ENCODE peak calls at places on chromosomes 5 and 9, in seven cellular contexts. One of them, this sample, is unnamed.
A peak's percentile ranks its signal among the peaks of the same experiment; 100 is the strongest.

GRCh38 chr5:111043712-111044506 is 27.6 kb upstream of the TSLP start:
- DNase-seq in substantia nigra: no peak
- DNase-seq in activated T-helper 1 cell treated with anti-CD3 and anti-CD28 coated beads, Interleukin-12 subunit alpha, Interleukin-12 subunit beta, Interleukin-2, Interleukin-4 antibody, amounts not matched to agents 30 ng/mL and 10 ng/mL and 1 ng/mL, durations not matched to agents 14 hours and 24 hours and 36 hours: no peak
- DNase-seq in ecto neural progenitor cell: no peak
- DNase-seq in NCI-H187 treated with DMSO at 0.1 percent for 48 hours: no peak
- DNase-seq in activated naive CD4-positive, alpha-beta T cell: no peak
- DNase-seq in GM20000: no peak
- DNase-seq in this sample: peak; percentile 53

GRCh38 chr9:124410321-124410913 is 4.8 kb downstream of the PSMB7 start:
- DNase-seq in GM20000: no peak
- DNase-seq in substantia nigra: no peak
- DNase-seq in activated naive CD4-positive, alpha-beta T cell: no peak
- DNase-seq in NCI-H187 treated with DMSO at 0.1 percent for 48 hours: no peak
- DNase-seq in activated T-helper 1 cell treated with anti-CD3 and anti-CD28 coated beads, Interleukin-12 subunit alpha, Interleukin-12 subunit beta, Interleukin-2, Interleukin-4 antibody, amounts not matched to agents 30 ng/mL and 10 ng/mL and 1 ng/mL, durations not matched to agents 14 hours and 24 hours and 36 hours: no peak
- DNase-seq in ecto neural progenitor cell: no peak
- DNase-seq in this sample: no peak

GRCh38 chr5:60687927-60688720 is 11.8 kb downstream of the DEPDC1B start:
- DNase-seq in substantia nigra: no peak
- DNase-seq in activated T-helper 1 cell treated with anti-CD3 and anti-CD28 coated beads, Interleukin-12 subunit alpha, Interleukin-12 subunit beta, Interleukin-2, Interleukin-4 antibody, amounts not matched to agents 30 ng/mL and 10 ng/mL and 1 ng/mL, durations not matched to agents 14 hours and 24 hours and 36 hours: no peak
- DNase-seq in NCI-H187 treated with DMSO at 0.1 percent for 48 hours: no peak
- DNase-seq in activated naive CD4-positive, alpha-beta T cell: no peak
- DNase-seq in ecto neural progenitor cell: no peak
- DNase-seq in GM20000: peak; percentile 37
- DNase-seq in this sample: no peak

GRCh38 chr9:129006328-129007034 is 21.6 kb downstream of the SH3GLB2 start:
- DNase-seq in NCI-H187 treated with DMSO at 0.1 percent for 48 hours: no peak
- DNase-seq in activated naive CD4-positive, alpha-beta T cell: peak; percentile 18
- DNase-seq in GM20000: peak; percentile 80
- DNase-seq in substantia nigra: peak; percentile 82
- DNase-seq in activated T-helper 1 cell treated with anti-CD3 and anti-CD28 coated beads, Interleukin-12 subunit alpha, Interleukin-12 subunit beta, Interleukin-2, Interleukin-4 antibody, amounts not matched to agents 30 ng/mL and 10 ng/mL and 1 ng/mL, durations not matched to agents 14 hours and 24 hours and 36 hours: peak; percentile 22
- DNase-seq in ecto neural progenitor cell: peak; percentile 72
- DNase-seq in this sample: peak; percentile 26

GRCh38 chr5:16812448-16812847 is 123.6 kb downstream of the MYO10 start:
- DNase-seq in NCI-H187 treated with DMSO at 0.1 percent for 48 hours: no peak
- DNase-seq in ecto neural progenitor cell: no peak
- DNase-seq in activated naive CD4-positive, alpha-beta T cell: no peak
- DNase-seq in substantia nigra: no peak
- DNase-seq in GM20000: no peak
- DNase-seq in activated T-helper 1 cell treated with anti-CD3 and anti-CD28 coated beads, Interleukin-12 subunit alpha, Interleukin-12 subunit beta, Interleukin-2, Interleukin-4 antibody, amounts not matched to agents 30 ng/mL and 10 ng/mL and 1 ng/mL, durations not matched to agents 14 hours and 24 hours and 36 hours: no peak
- DNase-seq in this sample: no peak

GRCh38 chr5:159017787-159018186 is 81.9 kb downstream of the EBF1 start:
- DNase-seq in NCI-H187 treated with DMSO at 0.1 percent for 48 hours: no peak
- DNase-seq in substantia nigra: no peak
- DNase-seq in activated naive CD4-positive, alpha-beta T cell: no peak
- DNase-seq in activated T-helper 1 cell treated with anti-CD3 and anti-CD28 coated beads, Interleukin-12 subunit alpha, Interleukin-12 subunit beta, Interleukin-2, Interleukin-4 antibody, amounts not matched to agents 30 ng/mL and 10 ng/mL and 1 ng/mL, durations not matched to agents 14 hours and 24 hours and 36 hours: no peak
- DNase-seq in GM20000: peak; percentile 39
- DNase-seq in ecto neural progenitor cell: no peak
- DNase-seq in this sample: no peak

GRCh38 chr9:91734371-91734981 is 215.6 kb downstream of the ROR2 start:
- DNase-seq in activated naive CD4-positive, alpha-beta T cell: peak; percentile 59
- DNase-seq in ecto neural progenitor cell: peak; percentile 80
- DNase-seq in activated T-helper 1 cell treated with anti-CD3 and anti-CD28 coated beads, Interleukin-12 subunit alpha, Interleukin-12 subunit beta, Interleukin-2, Interleukin-4 antibody, amounts not matched to agents 30 ng/mL and 10 ng/mL and 1 ng/mL, durations not matched to agents 14 hours and 24 hours and 36 hours: peak; percentile 33
- DNase-seq in NCI-H187 treated with DMSO at 0.1 percent for 48 hours: no peak
- DNase-seq in GM20000: peak; percentile 84
- DNase-seq in substantia nigra: peak; percentile 72
- DNase-seq in this sample: no peak

GRCh38 chr9:6538666-6539071 is 106.9 kb downstream of the GLDC start:
- DNase-seq in ecto neural progenitor cell: no peak
- DNase-seq in activated T-helper 1 cell treated with anti-CD3 and anti-CD28 coated beads, Interleukin-12 subunit alpha, Interleukin-12 subunit beta, Interleukin-2, Interleukin-4 antibody, amounts not matched to agents 30 ng/mL and 10 ng/mL and 1 ng/mL, durations not matched to agents 14 hours and 24 hours and 36 hours: no peak
- DNase-seq in substantia nigra: no peak
- DNase-seq in activated naive CD4-positive, alpha-beta T cell: no peak
- DNase-seq in NCI-H187 treated with DMSO at 0.1 percent for 48 hours: no peak
- DNase-seq in GM20000: no peak
- DNase-seq in this sample: no peak

GRCh38 chr9:87513171-87513570 is 15.5 kb downstream of the DAPK1 start:
- DNase-seq in activated naive CD4-positive, alpha-beta T cell: no peak
- DNase-seq in ecto neural progenitor cell: no peak
- DNase-seq in GM20000: no peak
- DNase-seq in substantia nigra: no peak
- DNase-seq in activated T-helper 1 cell treated with anti-CD3 and anti-CD28 coated beads, Interleukin-12 subunit alpha, Interleukin-12 subunit beta, Interleukin-2, Interleukin-4 antibody, amounts not matched to agents 30 ng/mL and 10 ng/mL and 1 ng/mL, durations not matched to agents 14 hours and 24 hours and 36 hours: no peak
- DNase-seq in NCI-H187 treated with DMSO at 0.1 percent for 48 hours: no peak
- DNase-seq in this sample: no peak

GRCh38 chr5:176658817-176659216 is 11.5 kb downstream of the TSPAN17 start:
- DNase-seq in ecto neural progenitor cell: no peak
- DNase-seq in GM20000: peak; percentile 26
- DNase-seq in activated naive CD4-positive, alpha-beta T cell: no peak
- DNase-seq in activated T-helper 1 cell treated with anti-CD3 and anti-CD28 coated beads, Interleukin-12 subunit alpha, Interleukin-12 subunit beta, Interleukin-2, Interleukin-4 antibody, amounts not matched to agents 30 ng/mL and 10 ng/mL and 1 ng/mL, durations not matched to agents 14 hours and 24 hours and 36 hours: peak; percentile 36
- DNase-seq in substantia nigra: no peak
- DNase-seq in NCI-H187 treated with DMSO at 0.1 percent for 48 hours: no peak
- DNase-seq in this sample: no peak

GRCh38 chr5:135890867-135891266 is 4.8 kb downstream of the IL9 start:
- DNase-seq in NCI-H187 treated with DMSO at 0.1 percent for 48 hours: no peak
- DNase-seq in GM20000: no peak
- DNase-seq in activated naive CD4-positive, alpha-beta T cell: no peak
- DNase-seq in activated T-helper 1 cell treated with anti-CD3 and anti-CD28 coated beads, Interleukin-12 subunit alpha, Interleukin-12 subunit beta, Interleukin-2, Interleukin-4 antibody, amounts not matched to agents 30 ng/mL and 10 ng/mL and 1 ng/mL, durations not matched to agents 14 hours and 24 hours and 36 hours: peak; percentile 10
- DNase-seq in ecto neural progenitor cell: no peak
- DNase-seq in substantia nigra: no peak
- DNase-seq in this sample: no peak

GRCh38 chr5:39394946-39395345 is 29.8 kb downstream of the DAB2 start:
- DNase-seq in activated naive CD4-positive, alpha-beta T cell: no peak
- DNase-seq in activated T-helper 1 cell treated with anti-CD3 and anti-CD28 coated beads, Interleukin-12 subunit alpha, Interleukin-12 subunit beta, Interleukin-2, Interleukin-4 antibody, amounts not matched to agents 30 ng/mL and 10 ng/mL and 1 ng/mL, durations not matched to agents 14 hours and 24 hours and 36 hours: no peak
- DNase-seq in GM20000: no peak
- DNase-seq in substantia nigra: no peak
- DNase-seq in ecto neural progenitor cell: no peak
- DNase-seq in NCI-H187 treated with DMSO at 0.1 percent for 48 hours: no peak
- DNase-seq in this sample: no peak

GRCh38 chr9:91214867-91215266 is 146.9 kb downstream of the AUH start:
- DNase-seq in substantia nigra: no peak
- DNase-seq in GM20000: no peak
- DNase-seq in activated naive CD4-positive, alpha-beta T cell: no peak
- DNase-seq in activated T-helper 1 cell treated with anti-CD3 and anti-CD28 coated beads, Interleukin-12 subunit alpha, Interleukin-12 subunit beta, Interleukin-2, Interleukin-4 antibody, amounts not matched to agents 30 ng/mL and 10 ng/mL and 1 ng/mL, durations not matched to agents 14 hours and 24 hours and 36 hours: no peak
- DNase-seq in ecto neural progenitor cell: no peak
- DNase-seq in NCI-H187 treated with DMSO at 0.1 percent for 48 hours: no peak
- DNase-seq in this sample: no peak

GRCh38 chr5:136070486-136071285 is 41.9 kb downstream of the TGFBI start:
- DNase-seq in ecto neural progenitor cell: no peak
- DNase-seq in NCI-H187 treated with DMSO at 0.1 percent for 48 hours: no peak
- DNase-seq in activated T-helper 1 cell treated with anti-CD3 and anti-CD28 coated beads, Interleukin-12 subunit alpha, Interleukin-12 subunit beta, Interleukin-2, Interleukin-4 antibody, amounts not matched to agents 30 ng/mL and 10 ng/mL and 1 ng/mL, durations not matched to agents 14 hours and 24 hours and 36 hours: no peak
- DNase-seq in substantia nigra: no peak
- DNase-seq in activated naive CD4-positive, alpha-beta T cell: no peak
- DNase-seq in GM20000: no peak
- DNase-seq in this sample: no peak

GRCh38 chr5:141825836-141826560 is 52.2 kb downstream of the PCDH1 start:
- DNase-seq in NCI-H187 treated with DMSO at 0.1 percent for 48 hours: no peak
- DNase-seq in activated naive CD4-positive, alpha-beta T cell: no peak
- DNase-seq in substantia nigra: peak; percentile 42
- DNase-seq in ecto neural progenitor cell: no peak
- DNase-seq in GM20000: peak; percentile 57
- DNase-seq in activated T-helper 1 cell treated with anti-CD3 and anti-CD28 coated beads, Interleukin-12 subunit alpha, Interleukin-12 subunit beta, Interleukin-2, Interleukin-4 antibody, amounts not matched to agents 30 ng/mL and 10 ng/mL and 1 ng/mL, durations not matched to agents 14 hours and 24 hours and 36 hours: no peak
- DNase-seq in this sample: no peak

GRCh38 chr5:63310644-63311043 is 651.6 kb downstream of the HTR1A start:
- DNase-seq in GM20000: no peak
- DNase-seq in NCI-H187 treated with DMSO at 0.1 percent for 48 hours: no peak
- DNase-seq in substantia nigra: no peak
- DNase-seq in activated naive CD4-positive, alpha-beta T cell: no peak
- DNase-seq in activated T-helper 1 cell treated with anti-CD3 and anti-CD28 coated beads, Interleukin-12 subunit alpha, Interleukin-12 subunit beta, Interleukin-2, Interleukin-4 antibody, amounts not matched to agents 30 ng/mL and 10 ng/mL and 1 ng/mL, durations not matched to agents 14 hours and 24 hours and 36 hours: no peak
- DNase-seq in ecto neural progenitor cell: no peak
- DNase-seq in this sample: no peak

GRCh38 chr9:92359380-92360007 is 33.7 kb downstream of the CENPP start:
- DNase-seq in activated T-helper 1 cell treated with anti-CD3 and anti-CD28 coated beads, Interleukin-12 subunit alpha, Interleukin-12 subunit beta, Interleukin-2, Interleukin-4 antibody, amounts not matched to agents 30 ng/mL and 10 ng/mL and 1 ng/mL, durations not matched to agents 14 hours and 24 hours and 36 hours: no peak
- DNase-seq in GM20000: no peak
- DNase-seq in substantia nigra: no peak
- DNase-seq in ecto neural progenitor cell: no peak
- DNase-seq in activated naive CD4-positive, alpha-beta T cell: no peak
- DNase-seq in NCI-H187 treated with DMSO at 0.1 percent for 48 hours: no peak
- DNase-seq in this sample: no peak

GRCh38 chr5:6590581-6590980 is 42.3 kb downstream of the NSUN2 start:
- DNase-seq in substantia nigra: no peak
- DNase-seq in ecto neural progenitor cell: no peak
- DNase-seq in NCI-H187 treated with DMSO at 0.1 percent for 48 hours: no peak
- DNase-seq in activated T-helper 1 cell treated with anti-CD3 and anti-CD28 coated beads, Interleukin-12 subunit alpha, Interleukin-12 subunit beta, Interleukin-2, Interleukin-4 antibody, amounts not matched to agents 30 ng/mL and 10 ng/mL and 1 ng/mL, durations not matched to agents 14 hours and 24 hours and 36 hours: no peak
- DNase-seq in GM20000: no peak
- DNase-seq in activated naive CD4-positive, alpha-beta T cell: no peak
- DNase-seq in this sample: no peak

GRCh38 chr5:19795218-19795617 is 192.8 kb downstream of the CDH18 start:
- DNase-seq in activated T-helper 1 cell treated with anti-CD3 and anti-CD28 coated beads, Interleukin-12 subunit alpha, Interleukin-12 subunit beta, Interleukin-2, Interleukin-4 antibody, amounts not matched to agents 30 ng/mL and 10 ng/mL and 1 ng/mL, durations not matched to agents 14 hours and 24 hours and 36 hours: no peak
- DNase-seq in ecto neural progenitor cell: no peak
- DNase-seq in NCI-H187 treated with DMSO at 0.1 percent for 48 hours: no peak
- DNase-seq in activated naive CD4-positive, alpha-beta T cell: no peak
- DNase-seq in substantia nigra: no peak
- DNase-seq in GM20000: no peak
- DNase-seq in this sample: no peak

GRCh38 chr9:114968710-114969109 is 38.3 kb upstream of the TNFSF8 start:
- DNase-seq in substantia nigra: no peak
- DNase-seq in GM20000: peak; percentile 14
- DNase-seq in ecto neural progenitor cell: no peak
- DNase-seq in activated T-helper 1 cell treated with anti-CD3 and anti-CD28 coated beads, Interleukin-12 subunit alpha, Interleukin-12 subunit beta, Interleukin-2, Interleukin-4 antibody, amounts not matched to agents 30 ng/mL and 10 ng/mL and 1 ng/mL, durations not matched to agents 14 hours and 24 hours and 36 hours: no peak
- DNase-seq in activated naive CD4-positive, alpha-beta T cell: no peak
- DNase-seq in NCI-H187 treated with DMSO at 0.1 percent for 48 hours: no peak
- DNase-seq in this sample: no peak

GRCh38 chr9:130471411-130472183 is 26.8 kb downstream of the ASS1 start:
- DNase-seq in ecto neural progenitor cell: no peak
- DNase-seq in activated T-helper 1 cell treated with anti-CD3 and anti-CD28 coated beads, Interleukin-12 subunit alpha, Interleukin-12 subunit beta, Interleukin-2, Interleukin-4 antibody, amounts not matched to agents 30 ng/mL and 10 ng/mL and 1 ng/mL, durations not matched to agents 14 hours and 24 hours and 36 hours: no peak
- DNase-seq in GM20000: no peak
- DNase-seq in activated naive CD4-positive, alpha-beta T cell: no peak
- DNase-seq in NCI-H187 treated with DMSO at 0.1 percent for 48 hours: no peak
- DNase-seq in substantia nigra: no peak
- DNase-seq in this sample: no peak

GRCh38 chr9:111661802-111662491 is 542 bp downstream of the GNG10 start:
- DNase-seq in substantia nigra: peak; percentile 48
- DNase-seq in GM20000: peak; percentile 68
- DNase-seq in NCI-H187 treated with DMSO at 0.1 percent for 48 hours: no peak
- DNase-seq in ecto neural progenitor cell: peak; percentile 79
- DNase-seq in activated T-helper 1 cell treated with anti-CD3 and anti-CD28 coated beads, Interleukin-12 subunit alpha, Interleukin-12 subunit beta, Interleukin-2, Interleukin-4 antibody, amounts not matched to agents 30 ng/mL and 10 ng/mL and 1 ng/mL, durations not matched to agents 14 hours and 24 hours and 36 hours: peak; percentile 19
- DNase-seq in activated naive CD4-positive, alpha-beta T cell: peak; percentile 31
- DNase-seq in this sample: no peak

GRCh38 chr5:93611900-93612898 is 29.2 kb downstream of the NR2F1 start:
- DNase-seq in NCI-H187 treated with DMSO at 0.1 percent for 48 hours: no peak
- DNase-seq in activated T-helper 1 cell treated with anti-CD3 and anti-CD28 coated beads, Interleukin-12 subunit alpha, Interleukin-12 subunit beta, Interleukin-2, Interleukin-4 antibody, amounts not matched to agents 30 ng/mL and 10 ng/mL and 1 ng/mL, durations not matched to agents 14 hours and 24 hours and 36 hours: no peak
- DNase-seq in activated naive CD4-positive, alpha-beta T cell: no peak
- DNase-seq in substantia nigra: no peak
- DNase-seq in ecto neural progenitor cell: peak; percentile 82
- DNase-seq in GM20000: no peak
- DNase-seq in this sample: no peak

GRCh38 chr5:75933489-75933888 is 149.7 kb upstream of the SV2C start:
- DNase-seq in activated naive CD4-positive, alpha-beta T cell: no peak
- DNase-seq in GM20000: no peak
- DNase-seq in activated T-helper 1 cell treated with anti-CD3 and anti-CD28 coated beads, Interleukin-12 subunit alpha, Interleukin-12 subunit beta, Interleukin-2, Interleukin-4 antibody, amounts not matched to agents 30 ng/mL and 10 ng/mL and 1 ng/mL, durations not matched to agents 14 hours and 24 hours and 36 hours: no peak
- DNase-seq in ecto neural progenitor cell: no peak
- DNase-seq in substantia nigra: no peak
- DNase-seq in NCI-H187 treated with DMSO at 0.1 percent for 48 hours: no peak
- DNase-seq in this sample: no peak

GRCh38 chr5:1523480-1523792 is 324 bp downstream of the LPCAT1 start:
- DNase-seq in activated naive CD4-positive, alpha-beta T cell: no peak
- DNase-seq in NCI-H187 treated with DMSO at 0.1 percent for 48 hours: no peak
- DNase-seq in activated T-helper 1 cell treated with anti-CD3 and anti-CD28 coated beads, Interleukin-12 subunit alpha, Interleukin-12 subunit beta, Interleukin-2, Interleukin-4 antibody, amounts not matched to agents 30 ng/mL and 10 ng/mL and 1 ng/mL, durations not matched to agents 14 hours and 24 hours and 36 hours: no peak
- DNase-seq in substantia nigra: no peak
- DNase-seq in ecto neural progenitor cell: no peak
- DNase-seq in GM20000: no peak
- DNase-seq in this sample: no peak

GRCh38 chr5:59840200-59840601 is 53.3 kb downstream of the PDE4D start:
- DNase-seq in NCI-H187 treated with DMSO at 0.1 percent for 48 hours: no peak
- DNase-seq in activated naive CD4-positive, alpha-beta T cell: no peak
- DNase-seq in substantia nigra: no peak
- DNase-seq in ecto neural progenitor cell: no peak
- DNase-seq in activated T-helper 1 cell treated with anti-CD3 and anti-CD28 coated beads, Interleukin-12 subunit alpha, Interleukin-12 subunit beta, Interleukin-2, Interleukin-4 antibody, amounts not matched to agents 30 ng/mL and 10 ng/mL and 1 ng/mL, durations not matched to agents 14 hours and 24 hours and 36 hours: no peak
- DNase-seq in GM20000: no peak
- DNase-seq in this sample: no peak

GRCh38 chr5:14296533-14297331 is 153.6 kb downstream of the TRIO start:
- DNase-seq in substantia nigra: peak; percentile 17
- DNase-seq in ecto neural progenitor cell: no peak
- DNase-seq in NCI-H187 treated with DMSO at 0.1 percent for 48 hours: no peak
- DNase-seq in activated naive CD4-positive, alpha-beta T cell: no peak
- DNase-seq in GM20000: no peak
- DNase-seq in activated T-helper 1 cell treated with anti-CD3 and anti-CD28 coated beads, Interleukin-12 subunit alpha, Interleukin-12 subunit beta, Interleukin-2, Interleukin-4 antibody, amounts not matched to agents 30 ng/mL and 10 ng/mL and 1 ng/mL, durations not matched to agents 14 hours and 24 hours and 36 hours: no peak
- DNase-seq in this sample: no peak

GRCh38 chr5:36442796-36443195 is 141.1 kb upstream of the RANBP3L start:
- DNase-seq in ecto neural progenitor cell: no peak
- DNase-seq in activated T-helper 1 cell treated with anti-CD3 and anti-CD28 coated beads, Interleukin-12 subunit alpha, Interleukin-12 subunit beta, Interleukin-2, Interleukin-4 antibody, amounts not matched to agents 30 ng/mL and 10 ng/mL and 1 ng/mL, durations not matched to agents 14 hours and 24 hours and 36 hours: no peak
- DNase-seq in GM20000: no peak
- DNase-seq in substantia nigra: no peak
- DNase-seq in NCI-H187 treated with DMSO at 0.1 percent for 48 hours: no peak
- DNase-seq in activated naive CD4-positive, alpha-beta T cell: no peak
- DNase-seq in this sample: no peak

GRCh38 chr5:148179234-148179824 is 11.0 kb downstream of the SPINK14 start:
- DNase-seq in ecto neural progenitor cell: no peak
- DNase-seq in activated T-helper 1 cell treated with anti-CD3 and anti-CD28 coated beads, Interleukin-12 subunit alpha, Interleukin-12 subunit beta, Interleukin-2, Interleukin-4 antibody, amounts not matched to agents 30 ng/mL and 10 ng/mL and 1 ng/mL, durations not matched to agents 14 hours and 24 hours and 36 hours: no peak
- DNase-seq in substantia nigra: no peak
- DNase-seq in GM20000: peak; percentile 8
- DNase-seq in activated naive CD4-positive, alpha-beta T cell: no peak
- DNase-seq in NCI-H187 treated with DMSO at 0.1 percent for 48 hours: no peak
- DNase-seq in this sample: peak; percentile 1

GRCh38 chr9:111356567-111357244 is 26.7 kb upstream of the OR2K2 start:
- DNase-seq in substantia nigra: no peak
- DNase-seq in ecto neural progenitor cell: peak; percentile 44
- DNase-seq in GM20000: no peak
- DNase-seq in NCI-H187 treated with DMSO at 0.1 percent for 48 hours: no peak
- DNase-seq in activated naive CD4-positive, alpha-beta T cell: no peak
- DNase-seq in activated T-helper 1 cell treated with anti-CD3 and anti-CD28 coated beads, Interleukin-12 subunit alpha, Interleukin-12 subunit beta, Interleukin-2, Interleukin-4 antibody, amounts not matched to agents 30 ng/mL and 10 ng/mL and 1 ng/mL, durations not matched to agents 14 hours and 24 hours and 36 hours: no peak
- DNase-seq in this sample: no peak

GRCh38 chr9:26723486-26723885 is 169.1 kb downstream of the CAAP1 start:
- DNase-seq in activated T-helper 1 cell treated with anti-CD3 and anti-CD28 coated beads, Interleukin-12 subunit alpha, Interleukin-12 subunit beta, Interleukin-2, Interleukin-4 antibody, amounts not matched to agents 30 ng/mL and 10 ng/mL and 1 ng/mL, durations not matched to agents 14 hours and 24 hours and 36 hours: no peak
- DNase-seq in activated naive CD4-positive, alpha-beta T cell: no peak
- DNase-seq in ecto neural progenitor cell: peak; percentile 83
- DNase-seq in GM20000: peak; percentile 29
- DNase-seq in NCI-H187 treated with DMSO at 0.1 percent for 48 hours: no peak
- DNase-seq in substantia nigra: peak; percentile 9
- DNase-seq in this sample: no peak

GRCh38 chr5:69295088-69295754 is 37.4 kb downstream of the CCDC125 start:
- DNase-seq in substantia nigra: no peak
- DNase-seq in ecto neural progenitor cell: no peak
- DNase-seq in activated naive CD4-positive, alpha-beta T cell: no peak
- DNase-seq in NCI-H187 treated with DMSO at 0.1 percent for 48 hours: no peak
- DNase-seq in GM20000: no peak
- DNase-seq in activated T-helper 1 cell treated with anti-CD3 and anti-CD28 coated beads, Interleukin-12 subunit alpha, Interleukin-12 subunit beta, Interleukin-2, Interleukin-4 antibody, amounts not matched to agents 30 ng/mL and 10 ng/mL and 1 ng/mL, durations not matched to agents 14 hours and 24 hours and 36 hours: no peak
- DNase-seq in this sample: no peak

GRCh38 chr5:179246227-179246626 is 99.0 kb downstream of the ADAMTS2 start:
- DNase-seq in activated naive CD4-positive, alpha-beta T cell: no peak
- DNase-seq in NCI-H187 treated with DMSO at 0.1 percent for 48 hours: no peak
- DNase-seq in activated T-helper 1 cell treated with anti-CD3 and anti-CD28 coated beads, Interleukin-12 subunit alpha, Interleukin-12 subunit beta, Interleukin-2, Interleukin-4 antibody, amounts not matched to agents 30 ng/mL and 10 ng/mL and 1 ng/mL, durations not matched to agents 14 hours and 24 hours and 36 hours: no peak
- DNase-seq in ecto neural progenitor cell: no peak
- DNase-seq in GM20000: no peak
- DNase-seq in substantia nigra: no peak
- DNase-seq in this sample: no peak

GRCh38 chr9:5512658-5513452 is 2.5 kb downstream of the PDCD1LG2 start:
- DNase-seq in ecto neural progenitor cell: no peak
- DNase-seq in activated T-helper 1 cell treated with anti-CD3 and anti-CD28 coated beads, Interleukin-12 subunit alpha, Interleukin-12 subunit beta, Interleukin-2, Interleukin-4 antibody, amounts not matched to agents 30 ng/mL and 10 ng/mL and 1 ng/mL, durations not matched to agents 14 hours and 24 hours and 36 hours: no peak
- DNase-seq in NCI-H187 treated with DMSO at 0.1 percent for 48 hours: no peak
- DNase-seq in substantia nigra: no peak
- DNase-seq in GM20000: no peak
- DNase-seq in activated naive CD4-positive, alpha-beta T cell: no peak
- DNase-seq in this sample: no peak

GRCh38 chr9:79644601-79645000 is 72.8 kb downstream of the TLE4 start:
- DNase-seq in activated naive CD4-positive, alpha-beta T cell: no peak
- DNase-seq in ecto neural progenitor cell: no peak
- DNase-seq in GM20000: no peak
- DNase-seq in substantia nigra: no peak
- DNase-seq in activated T-helper 1 cell treated with anti-CD3 and anti-CD28 coated beads, Interleukin-12 subunit alpha, Interleukin-12 subunit beta, Interleukin-2, Interleukin-4 antibody, amounts not matched to agents 30 ng/mL and 10 ng/mL and 1 ng/mL, durations not matched to agents 14 hours and 24 hours and 36 hours: no peak
- DNase-seq in NCI-H187 treated with DMSO at 0.1 percent for 48 hours: no peak
- DNase-seq in this sample: no peak

GRCh38 chr5:145540375-145540774 is 294.8 kb downstream of the PRELID2 start:
- DNase-seq in substantia nigra: no peak
- DNase-seq in activated T-helper 1 cell treated with anti-CD3 and anti-CD28 coated beads, Interleukin-12 subunit alpha, Interleukin-12 subunit beta, Interleukin-2, Interleukin-4 antibody, amounts not matched to agents 30 ng/mL and 10 ng/mL and 1 ng/mL, durations not matched to agents 14 hours and 24 hours and 36 hours: no peak
- DNase-seq in ecto neural progenitor cell: no peak
- DNase-seq in NCI-H187 treated with DMSO at 0.1 percent for 48 hours: no peak
- DNase-seq in activated naive CD4-positive, alpha-beta T cell: no peak
- DNase-seq in GM20000: no peak
- DNase-seq in this sample: no peak

This sample was measured in NCI-H2107.